ENCODE peak calls at places on chromosomes 16 and 17, in four cellular contexts. S is NCI-H1092 treated with DMSO at 0.1 percent for 48 hours; X is cardiac muscle cell; W is stimulated activated CD4-positive, alpha-beta T cell treated with anti-CD3 and anti-CD28 coated beads, Interleukin-4, amount 100 ng/mL, for 1 hour. N is an unnamed sample.
A peak's percentile ranks its signal among the peaks of the same experiment; 100 is the strongest.

GRCh38 chr17:75301031-75301430 is 11.8 kb upstream of the SLC25A19 start:
- DNase-seq in S (no peak), W (no peak), X (no peak), N (no peak)

GRCh38 chr16:67269766-67270165 is 9.6 kb upstream of the PLEKHG4 start:
- DNase-seq in W (no peak), X (peak; percentile 42), S (no peak), N (no peak)

GRCh38 chr17:17042851-17043667 is 802 bp downstream of the MPRIP start:
- DNase-seq in X (peak; percentile 38), S (no peak), W (peak; percentile 30), N (no peak)

GRCh38 chr17:39400547-39401411 is 647 bp downstream of the FBXL20 start:
- DNase-seq in S (no peak), W (peak; percentile 20), X (peak; percentile 11), N (peak; percentile 3)

GRCh38 chr17:63189930-63190329 is 223.9 kb downstream of the TANC2 start:
- DNase-seq in W (no peak), S (no peak), X (no peak), N (no peak)

GRCh38 chr17:43983515-43984411 is 20.7 kb upstream of the NAGS start:
- DNase-seq in S (peak; percentile 7), W (no peak), X (no peak), N (peak; percentile 23)

GRCh38 chr17:10217916-10218315 is 19.5 kb upstream of the GAS7 start:
- DNase-seq in S (no peak), W (no peak), X (peak; percentile 73), N (no peak)

GRCh38 chr17:7281074-7281952 is at the start of gene SLC2A4:
- DNase-seq in W (peak; percentile 91), S (peak; percentile 24), X (peak; percentile 96), N (peak; percentile 56)

GRCh38 chr17:56937688-56938087 is 23.2 kb downstream of the COIL start:
- DNase-seq in W (no peak), X (no peak), S (no peak), N (no peak)

GRCh38 chr17:39704821-39705551 is 5.1 kb downstream of the ERBB2 start:
- DNase-seq in W (no peak), S (no peak), X (peak; percentile 14), N (no peak)

GRCh38 chr16:30662449-30662848 is 4.2 kb downstream of the FBRS start:
- DNase-seq in X (no peak), W (no peak), S (no peak), N (no peak)

GRCh38 chr16:23235176-23235575 is 52.6 kb downstream of the SCNN1G start:
- DNase-seq in W (no peak), S (no peak), X (no peak), N (no peak)

GRCh38 chr17:38320482-38320881 is 23.3 kb downstream of the GPR179 start:
- DNase-seq in X (no peak), S (no peak), W (no peak), N (no peak)

GRCh38 chr16:81624718-81625543 is 154.2 kb upstream of the PLCG2 start:
- DNase-seq in W (no peak), S (peak; percentile 36), X (no peak), N (no peak)

GRCh38 chr16:30075503-30076275 is at the start of gene PPP4C:
- DNase-seq in W (peak; percentile 92), X (peak; percentile 94), S (peak; percentile 85), N (peak; percentile 78)

GRCh38 chr16:87351320-87351698 is 32.3 kb downstream of the FBXO31 start:
- DNase-seq in S (no peak), W (no peak), X (no peak), N (no peak)

GRCh38 chr16:81008151-81008789 is 1.3 kb downstream of the CENPN start:
- DNase-seq in X (peak; percentile 12), S (no peak), W (no peak), N (no peak)

GRCh38 chr16:81551821-81552304 is 107.3 kb downstream of the CMIP start:
- DNase-seq in S (no peak), X (peak; percentile 83), W (no peak), N (no peak)

GRCh38 chr16:30096862-30097563 is 1.0 kb upstream of the YPEL3 start:
- DNase-seq in X (no peak), W (no peak), S (no peak), N (no peak)

GRCh38 chr16:82425661-82426060 is 201.1 kb upstream of the CDH13 start:
- DNase-seq in S (no peak), X (no peak), W (no peak), N (no peak)

GRCh38 chr16:29925173-29925804 is 737 bp downstream of the KCTD13 start:
- DNase-seq in S (peak; percentile 2), W (no peak), X (no peak), N (no peak)

GRCh38 chr17:34254146-34254545 is 939 bp upstream of the CCL2 start:
- DNase-seq in X (peak; percentile 89), S (no peak), W (no peak), N (no peak)

GRCh38 chr17:14205992-14206461 is 30.6 kb downstream of the CDRT15 start:
- DNase-seq in W (peak; percentile 61), S (peak; percentile 1), X (no peak), N (no peak)

GRCh38 chr16:85359147-85359822 is 247.0 kb upstream of the CIBAR2 start:
- DNase-seq in W (no peak), S (no peak), X (peak; percentile 58), N (no peak)

GRCh38 chr17:74080936-74081335 is 122.5 kb upstream of the RPL38 start:
- DNase-seq in W (no peak), S (no peak), X (no peak), N (no peak)

GRCh38 chr17:15404116-15404730 is 62.8 kb upstream of the TEKT3 start:
- DNase-seq in X (peak; percentile 46), W (no peak), S (no peak), N (no peak)

GRCh38 chr17:48520631-48521045 is 10.2 kb downstream of the HOXB1 start:
- DNase-seq in X (no peak), W (no peak), S (no peak), N (no peak)

GRCh38 chr16:57475711-57476339 is 10.5 kb downstream of the DOK4 start:
- DNase-seq in W (peak; percentile 73), S (peak; percentile 21), X (peak; percentile 64), N (no peak)

GRCh38 chr16:24875466-24875865 is 29.7 kb downstream of the SLC5A11 start:
- DNase-seq in W (no peak), S (no peak), X (no peak), N (no peak)

GRCh38 chr16:25108054-25108453 is 3.5 kb upstream of the LCMT1 start:
- DNase-seq in S (peak; percentile 2), X (no peak), W (peak; percentile 38), N (no peak)

GRCh38 chr16:71426069-71426879 is 15.6 kb downstream of the TLE7 start:
- DNase-seq in X (peak; percentile 80), W (peak; percentile 9), S (peak; percentile 63), N (peak; percentile 34)

GRCh38 chr17:7435676-7436555 is 681 bp downstream of the TMEM102 start:
- DNase-seq in W (peak; percentile 57), S (no peak), X (peak; percentile 20), N (no peak)

GRCh38 chr16:10828851-10829331 is 10.3 kb upstream of the TVP23A start:
- DNase-seq in X (peak; percentile 97), S (peak; percentile 95), W (no peak), N (no peak)

GRCh38 chr17:2735896-2736295 is 13.6 kb downstream of the CCDC92B start:
- DNase-seq in X (no peak), S (no peak), W (no peak), N (no peak)

GRCh38 chr17:164536-165235 is 16.8 kb downstream of the DOC2B start:
- DNase-seq in W (no peak), S (no peak), X (peak; percentile 72), N (no peak)

GRCh38 chr16:87955302-87956168 is 4.3 kb downstream of the BANP start:
- DNase-seq in W (no peak), X (no peak), S (no peak), N (no peak)

GRCh38 chr17:48139948-48140347 is 32.4 kb downstream of the SNX11 start:
- DNase-seq in S (no peak), W (no peak), X (peak; percentile 7), N (no peak)